ENCODE peak calls at places on chromosomes 4 and X, in ten cellular contexts. E is aorta; F is lung; D is CD8-positive, alpha-beta memory T cell; N is tibial artery; Y is heart left ventricle; V is coronary artery; C is CD4-positive, CD25-positive, alpha-beta regulatory T cell; T is kidney; L is endodermal cell. Q is an unnamed sample.

GRCh38 chrX:154363706-154364439 is 10.6 kb downstream of the FLNA start:
- DNase-seq in E (no peak), C (no peak), T (no peak), L (no peak), F (no peak), Y (no peak), V (no peak), D (no peak), N (no peak), Q (no peak)

GRCh38 chr4:112312610-112313239 is 15.6 kb downstream of the ALPK1 start:
- DNase-seq in E (no peak), Y (no peak), F (no peak), D (no peak), N (no peak), C (peak; percentile 52), T (no peak), V (no peak), L (no peak), Q (no peak)

GRCh38 chr4:33961751-33962150 is 2282.6 kb downstream of the ARAP2 start:
- DNase-seq in E (no peak), F (no peak), L (no peak), C (no peak), N (no peak), T (no peak), Y (no peak), V (no peak), D (no peak), Q (no peak)

GRCh38 chrX:30570505-30570904 is 7.1 kb downstream of the TASL start:
- DNase-seq in Y (no peak), L (no peak), N (no peak), V (no peak), T (no peak), E (no peak), C (peak; percentile 61), D (no peak), F (no peak), Q (no peak)

GRCh38 chr4:124061413-124061812 is 651.1 kb downstream of the ANKRD50 start:
- DNase-seq in V (no peak), C (no peak), Y (no peak), N (no peak), D (no peak), T (no peak), F (no peak), E (no peak), L (no peak), Q (no peak)

GRCh38 chr4:86453044-86453501 is 93.2 kb upstream of the MAPK10 start:
- DNase-seq in N (no peak), V (no peak), T (peak; percentile 54), C (no peak), E (peak; percentile 65), D (no peak), Y (peak; percentile 15), L (no peak), F (no peak), Q (no peak)

GRCh38 chr4:33297091-33297490 is 2576.9 kb downstream of the PCDH7 start:
- DNase-seq in L (no peak), T (no peak), Y (no peak), F (no peak), V (no peak), C (no peak), D (no peak), N (no peak), E (no peak), Q (no peak)

GRCh38 chr4:82629238-82630000 is 67.6 kb upstream of the TMEM150C start:
- DNase-seq in L (no peak), E (no peak), C (no peak), F (no peak), V (no peak), Y (no peak), D (no peak), N (no peak), T (no peak), Q (no peak)

GRCh38 chrX:87516716-87517115 is 886 bp upstream of the KLHL4 start:
- DNase-seq in F (no peak), V (no peak), E (no peak), C (no peak), T (no peak), N (no peak), L (no peak), D (no peak), Y (no peak), Q (no peak)

GRCh38 chrX:4925911-4926310 is 1212.5 kb upstream of the PRKX start:
- DNase-seq in N (no peak), L (no peak), F (no peak), T (no peak), E (no peak), V (no peak), Y (no peak), C (no peak), D (no peak), Q (no peak)

GRCh38 chrX:72316408-72317079 is 10.8 kb upstream of the CITED1 start:
- DNase-seq in T (no peak), D (no peak), F (no peak), L (no peak), C (no peak), N (no peak), V (no peak), E (no peak), Y (peak; percentile 10), Q (no peak)

GRCh38 chr4:131370846-131371245 is 1778.2 kb upstream of the PCDH10 start:
- DNase-seq in Y (no peak), T (no peak), L (no peak), E (no peak), D (no peak), C (no peak), N (no peak), V (no peak), F (no peak), Q (no peak)

GRCh38 chr4:176988226-176988625 is 195.5 kb upstream of the VEGFC start:
- DNase-seq in D (no peak), L (no peak), T (no peak), E (no peak), Y (no peak), N (no peak), F (no peak), V (no peak), C (no peak), Q (no peak)

GRCh38 chrX:40175416-40176255 is 77.9 kb upstream of the BCOR start:
- DNase-seq in V (no peak), E (peak; percentile 88), N (peak; percentile 87), L (peak; percentile 90), F (peak; percentile 74), D (peak; percentile 89), T (peak; percentile 94), C (peak; percentile 93), Y (peak; percentile 78), Q (peak; percentile 60)

GRCh38 chrX:40172980-40173661 is 75.4 kb upstream of the BCOR start:
- DNase-seq in D (no peak), N (no peak), Y (no peak), E (no peak), F (no peak), T (no peak), L (peak; percentile 52), C (peak; percentile 28), V (no peak), Q (no peak)

GRCh38 chrX:40172169-40172979 is 74.6 kb upstream of the BCOR start:
- DNase-seq in C (peak; percentile 58), Y (peak; percentile 70), L (peak; percentile 79), D (peak; percentile 51), E (peak; percentile 88), T (peak; percentile 90), F (peak; percentile 57), V (peak; percentile 84), N (peak; percentile 84), Q (no peak)

GRCh38 chrX:40174594-40175415 is 77.0 kb upstream of the BCOR start:
- DNase-seq in L (peak; percentile 59), F (no peak), N (peak; percentile 72), C (peak; percentile 56), E (peak; percentile 88), D (peak; percentile 59), Y (peak; percentile 46), V (no peak), T (peak; percentile 84), Q (peak; percentile 55)

GRCh38 chrX:40173662-40174593 is 76.2 kb upstream of the BCOR start:
- DNase-seq in F (peak; percentile 68), T (no peak), N (peak; percentile 63), Y (peak; percentile 34), C (peak; percentile 80), D (peak; percentile 72), V (no peak), L (peak; percentile 78), E (no peak), Q (peak; percentile 29)
- H3K27ac ChIP-seq in F (peak overlapping the region; percentile 92), T (peak overlapping the region; percentile 80), N (peak overlapping the region; percentile 91), Y (peak overlapping the region; percentile 97), C (peak overlapping the region; percentile 91), D (peak overlapping the region; percentile 89), V (peak overlapping the region; percentile 80), L (no peak overlapping the region), E (no peak overlapping the region), Q (peak overlapping the region; percentile 58)

GRCh38 chr4:88737304-88738015 is 39.8 kb upstream of the NAP1L5 start:
- DNase-seq in F (no peak), L (peak; percentile 65), T (peak; percentile 80), C (peak; percentile 49), N (no peak), Y (no peak), E (no peak), V (peak; percentile 65), D (no peak), Q (no peak)

GRCh38 chr4:88735554-88735953 is 37.9 kb upstream of the NAP1L5 start:
- DNase-seq in F (no peak), Y (no peak), N (no peak), V (no peak), T (no peak), D (no peak), L (no peak), C (no peak), E (no peak), Q (no peak)

GRCh38 chr4:88738146-88738545 is 40.5 kb upstream of the NAP1L5 start:
- DNase-seq in F (no peak), E (no peak), D (no peak), C (no peak), L (no peak), V (no peak), N (no peak), T (no peak), Y (no peak), Q (no peak)

GRCh38 chr4:88736264-88736663 is 38.6 kb upstream of the NAP1L5 start:
- DNase-seq in Y (no peak), D (no peak), N (no peak), E (no peak), T (no peak), L (no peak), V (no peak), F (no peak), C (no peak), Q (no peak)

GRCh38 chr4:88738714-88739366 is 41.2 kb upstream of the NAP1L5 start:
- DNase-seq in C (no peak), F (no peak), D (no peak), E (no peak), N (no peak), Y (no peak), T (no peak), L (peak; percentile 72), V (no peak), Q (no peak)
- H3K27ac ChIP-seq in C (no peak overlapping the region), F (no peak overlapping the region), D (no peak overlapping the region), E (no peak overlapping the region), N (no peak overlapping the region), Y (no peak overlapping the region), T (peak overlapping the region; percentile 78), L (no peak overlapping the region), V (no peak overlapping the region), Q (no peak overlapping the region)

GRCh38 chrX:56762707-56763555 is 33.9 kb downstream of the NBDY start:
- DNase-seq in E (peak; percentile 30), Y (no peak), V (peak; percentile 71), T (peak; percentile 51), C (peak; percentile 34), L (peak; percentile 36), F (no peak), D (no peak), N (no peak), Q (no peak)
- H3K27ac ChIP-seq in E (no peak overlapping the region), Y (no peak overlapping the region), V (no peak overlapping the region), T (no peak overlapping the region), C (peak overlapping the region; percentile 79), L (no peak overlapping the region), F (no peak overlapping the region), D (no peak overlapping the region), N (no peak overlapping the region), Q (no peak overlapping the region)

GRCh38 chr4:37951465-37952352 is 8.5 kb upstream of the PTTG2 start:
- DNase-seq in E (no peak), N (no peak), Y (no peak), C (no peak), L (no peak), D (no peak), V (no peak), T (no peak), F (no peak), Q (no peak)
- H3K27ac ChIP-seq in E (no peak overlapping the region), N (no peak overlapping the region), Y (no peak overlapping the region), C (no peak overlapping the region), L (no peak overlapping the region), D (no peak overlapping the region), V (no peak overlapping the region), T (no peak overlapping the region), F (no peak overlapping the region), Q (no peak overlapping the region)

Q was measured in caudate nucleus.